ENCODE peak calls at places on chromosomes 12 and 14, in five cellular contexts. K, W, M, X and Q are unnamed samples.

GRCh38 chr12:19819231-19819630 is 379.9 kb downstream of the AEBP2 start:
- DNase-seq in K (no peak), W (no peak), M (no peak), X (no peak), Q (no peak)

GRCh38 chr14:67846029-67846610 is 26.5 kb downstream of the RAD51B start:
- DNase-seq in K (no peak), W (no peak), M (no peak), X (no peak), Q (no peak)

GRCh38 chr12:62834406-62834805 is 100.5 kb downstream of the PPM1H start:
- DNase-seq in K (no peak), W (no peak), M (no peak), X (no peak), Q (no peak)

GRCh38 chr12:112977641-112978040 is 678 bp upstream of the OAS2 start:
- DNase-seq in K (no peak), W (no peak), M (no peak), X (no peak), Q (no peak)

GRCh38 chr12:68794653-68795253 is 13.2 kb upstream of the MDM2 start:
- DNase-seq in K (peak), W (no peak), M (no peak), X (peak), Q (no peak)

GRCh38 chr12:124233041-124233836 is 61.7 kb upstream of the RFLNA start:
- DNase-seq in K (peak), W (no peak), M (peak), X (peak), Q (no peak)

GRCh38 chr12:54749191-54749818 is 101.1 kb upstream of the DCD start:
- DNase-seq in K (peak), W (peak), M (peak), X (peak), Q (peak)

GRCh38 chr12:52119398-52120254 is 40.1 kb downstream of the SMIM41 start:
- DNase-seq in K (peak), W (peak), M (no peak), X (no peak), Q (peak)

GRCh38 chr14:105857223-105857815 is 330.9 kb downstream of the TMEM121 start:
- DNase-seq in K (no peak), W (peak), M (no peak), X (no peak), Q (no peak)

GRCh38 chr12:46839964-46840363 is 14.2 kb upstream of the SLC38A4 start:
- DNase-seq in K (no peak), W (no peak), M (no peak), X (no peak), Q (no peak)

GRCh38 chr14:96920023-96920422 is 122.8 kb downstream of the VRK1 start:
- DNase-seq in K (no peak), W (no peak), M (no peak), X (no peak), Q (no peak)

GRCh38 chr12:133130808-133131128 is 341 bp downstream of the ZNF10 start:
- DNase-seq in K (no peak), W (no peak), M (no peak), X (no peak), Q (no peak)

GRCh38 chr14:95255013-95255412 is 64.7 kb downstream of the CLMN start:
- DNase-seq in K (no peak), W (no peak), M (no peak), X (no peak), Q (no peak)

GRCh38 chr12:119153477-119154434 is 25.0 kb upstream of the HSPB8 start:
- DNase-seq in K (peak), W (no peak), M (no peak), X (peak), Q (no peak)